ENCODE peak calls at places on chromosomes 3 and 15, in ten cellular contexts. S, M, T, N, Z, J, P, C, V and X are unnamed samples.

GRCh38 chr15:28985691-28986090 is 99.9 kb downstream of the APBA2 start:
- DNase-seq in S (no peak), M (no peak), T (no peak), N (no peak), Z (no peak), J (no peak), P (no peak), C (no peak), V (no peak), X (no peak)

GRCh38 chr15:60634815-60635214 is 155.9 kb upstream of the ICE2 start:
- DNase-seq in S (no peak), M (no peak), T (no peak), N (no peak), Z (peak; percentile 13), J (no peak), P (no peak), C (no peak), V (no peak), X (no peak)

GRCh38 chr3:46896386-46896785 is 18.9 kb downstream of the PTH1R start:
- DNase-seq in S (no peak), M (no peak), T (no peak), N (no peak), Z (no peak), J (no peak), P (no peak), C (no peak), V (no peak), X (no peak)

GRCh38 chr3:79847928-79848327 is 80.1 kb upstream of the ROBO1 start:
- DNase-seq in S (no peak), M (no peak), T (no peak), N (no peak), Z (no peak), J (no peak), P (no peak), C (no peak), V (no peak), X (no peak)

GRCh38 chr3:119206611-119207511 is 33.5 kb downstream of the UPK1B start:
- DNase-seq in S (peak; percentile 10), M (no peak), T (peak; percentile 41), N (no peak), Z (no peak), J (no peak), P (peak; percentile 6), C (no peak), V (no peak), X (no peak)

GRCh38 chr3:12869025-12869695 is 27.8 kb upstream of the RPL32 start:
- DNase-seq in S (no peak), M (no peak), T (peak; percentile 88), N (peak; percentile 82), Z (no peak), J (no peak), P (peak; percentile 93), C (no peak), V (no peak), X (no peak)

GRCh38 chr3:179673522-179673921 is 20.7 kb downstream of the USP13 start:
- DNase-seq in S (no peak), M (no peak), T (no peak), N (peak; percentile 67), Z (no peak), J (no peak), P (no peak), C (no peak), V (no peak), X (peak; percentile 79)

GRCh38 chr3:39267631-39268553 is 11.9 kb downstream of the CX3CR1 start:
- DNase-seq in S (no peak), M (no peak), T (no peak), N (no peak), Z (no peak), J (no peak), P (no peak), C (no peak), V (no peak), X (no peak)

GRCh38 chr3:188827593-188827992 is 344.2 kb upstream of the TPRG1 start:
- DNase-seq in S (no peak), M (no peak), T (no peak), N (no peak), Z (peak; percentile 50), J (no peak), P (no peak), C (no peak), V (no peak), X (no peak)

GRCh38 chr15:96153938-96154337 is 176.6 kb upstream of the NR2F2 start:
- DNase-seq in S (no peak), M (no peak), T (no peak), N (no peak), Z (no peak), J (no peak), P (no peak), C (no peak), V (no peak), X (no peak)

GRCh38 chr3:105843895-105844500 is 24.8 kb downstream of the CBLB start:
- DNase-seq in S (no peak), M (no peak), T (no peak), N (no peak), Z (no peak), J (no peak), P (no peak), C (no peak), V (no peak), X (no peak)

GRCh38 chr3:149339931-149340309 is 6.5 kb upstream of the TM4SF18 start:
- DNase-seq in S (peak; percentile 74), M (peak; percentile 95), T (no peak), N (peak; percentile 73), Z (peak; percentile 99), J (no peak), P (no peak), C (peak; percentile 66), V (no peak), X (no peak)

GRCh38 chr3:131549340-131549739 is 46.6 kb upstream of the MRPL3 start:
- DNase-seq in S (no peak), M (no peak), T (no peak), N (no peak), Z (no peak), J (no peak), P (no peak), C (no peak), V (no peak), X (no peak)

GRCh38 chr3:154778057-154778456 is 302.1 kb upstream of the MME start:
- DNase-seq in S (no peak), M (no peak), T (no peak), N (no peak), Z (no peak), J (no peak), P (no peak), C (no peak), V (no peak), X (no peak)

GRCh38 chr3:4693620-4694019 is 200.5 kb downstream of the ITPR1 start:
- DNase-seq in S (no peak), M (no peak), T (no peak), N (no peak), Z (no peak), J (no peak), P (no peak), C (no peak), V (no peak), X (no peak)

GRCh38 chr3:173911446-173911845 is 513.9 kb downstream of the NLGN1 start:
- DNase-seq in S (no peak), M (no peak), T (no peak), N (no peak), Z (peak; percentile 59), J (peak; percentile 9), P (no peak), C (no peak), V (no peak), X (no peak)

GRCh38 chr3:195755391-195755790 is 34.6 kb downstream of the MUC20 start:
- DNase-seq in S (no peak), M (no peak), T (no peak), N (no peak), Z (no peak), J (no peak), P (no peak), C (no peak), V (no peak), X (no peak)

GRCh38 chr15:94230436-94230885 is 900 bp upstream of the MCTP2 start:
- DNase-seq in S (no peak), M (no peak), T (no peak), N (no peak), Z (no peak), J (no peak), P (peak; percentile 16), C (no peak), V (no peak), X (no peak)

GRCh38 chr15:20346082-20346805 is 195.4 kb downstream of the GOLGA6L6 start:
- DNase-seq in S (no peak), M (no peak), T (no peak), N (peak; percentile 70), Z (no peak), J (no peak), P (no peak), C (peak; percentile 46), V (no peak), X (no peak)

GRCh38 chr3:129461461-129462146 is 21.6 kb downstream of the IFT122 start:
- DNase-seq in S (no peak), M (no peak), T (no peak), N (no peak), Z (no peak), J (no peak), P (no peak), C (no peak), V (no peak), X (no peak)

GRCh38 chr3:122415104-122415744 is 638 bp downstream of the WDR5B start:
- DNase-seq in S (peak; percentile 51), M (no peak), T (peak; percentile 30), N (no peak), Z (peak; percentile 59), J (no peak), P (peak; percentile 67), C (no peak), V (no peak), X (no peak)

GRCh38 chr3:70829101-70829500 is 516.7 kb upstream of the MDFIC2 start:
- DNase-seq in S (no peak), M (no peak), T (no peak), N (no peak), Z (peak; percentile 97), J (no peak), P (no peak), C (no peak), V (no peak), X (no peak)